ENCODE peak calls at places on chromosomes 1 and 21, in five cellular contexts. One of them, this sample, is unnamed.

GRCh38 chr1:27504588-27505419 is 14.8 kb upstream of the WASF2 start:
- DNase-seq in iPS-NIHi11: peak
- DNase-seq in astrocyte of the spinal cord: peak
- DNase-seq in M059J: peak
- DNase-seq in heart right ventricle: peak
- DNase-seq in this sample: peak

GRCh38 chr1:48236716-48237470 is 14.4 kb downstream of the SLC5A9 start:
- DNase-seq in heart right ventricle: no peak
- DNase-seq in iPS-NIHi11: peak
- DNase-seq in M059J: peak
- DNase-seq in astrocyte of the spinal cord: peak
- DNase-seq in this sample: peak

GRCh38 chr1:244137261-244137660 is 86.2 kb downstream of the ZBTB18 start:
- DNase-seq in astrocyte of the spinal cord: no peak
- DNase-seq in M059J: no peak
- DNase-seq in iPS-NIHi11: no peak
- DNase-seq in heart right ventricle: no peak
- DNase-seq in this sample: no peak

GRCh38 chr1:3684031-3684430 is 31.7 kb downstream of the TP73 start:
- DNase-seq in heart right ventricle: no peak
- DNase-seq in M059J: no peak
- DNase-seq in astrocyte of the spinal cord: no peak
- DNase-seq in iPS-NIHi11: peak
- DNase-seq in this sample: no peak

GRCh38 chr1:153805042-153805745 is 30.0 kb downstream of the SLC27A3 start:
- DNase-seq in heart right ventricle: no peak
- DNase-seq in M059J: peak
- DNase-seq in astrocyte of the spinal cord: peak
- DNase-seq in iPS-NIHi11: no peak
- DNase-seq in this sample: peak

GRCh38 chr1:151502859-151503509 is 8.2 kb upstream of the CGN start:
- DNase-seq in iPS-NIHi11: no peak
- DNase-seq in heart right ventricle: no peak
- DNase-seq in astrocyte of the spinal cord: no peak
- DNase-seq in M059J: peak
- DNase-seq in this sample: no peak

GRCh38 chr1:158259117-158259516 is 4.9 kb downstream of the CD1A start:
- DNase-seq in M059J: no peak
- DNase-seq in iPS-NIHi11: no peak
- DNase-seq in astrocyte of the spinal cord: no peak
- DNase-seq in heart right ventricle: no peak
- DNase-seq in this sample: no peak

GRCh38 chr21:14046401-14046800 is 164.4 kb downstream of the LIPI start:
- DNase-seq in heart right ventricle: no peak
- DNase-seq in astrocyte of the spinal cord: no peak
- DNase-seq in iPS-NIHi11: no peak
- DNase-seq in M059J: no peak
- DNase-seq in this sample: peak

GRCh38 chr1:151831605-151832004 is at the start of gene RORC:
- DNase-seq in heart right ventricle: peak
- DNase-seq in iPS-NIHi11: no peak
- DNase-seq in astrocyte of the spinal cord: no peak
- DNase-seq in M059J: no peak
- DNase-seq in this sample: no peak

GRCh38 chr1:156711011-156711817 is 5.8 kb upstream of the CRABP2 start:
- DNase-seq in heart right ventricle: no peak
- DNase-seq in M059J: peak
- DNase-seq in iPS-NIHi11: peak
- DNase-seq in astrocyte of the spinal cord: no peak
- DNase-seq in this sample: no peak

GRCh38 chr1:74504125-74505065 is 8.0 kb downstream of the LRRC53 start:
- DNase-seq in heart right ventricle: no peak
- DNase-seq in M059J: peak
- DNase-seq in astrocyte of the spinal cord: peak
- DNase-seq in iPS-NIHi11: peak
- DNase-seq in this sample: peak

GRCh38 chr1:225596152-225596551 is 56.8 kb downstream of the ENAH start:
- DNase-seq in iPS-NIHi11: no peak
- DNase-seq in M059J: no peak
- DNase-seq in heart right ventricle: no peak
- DNase-seq in astrocyte of the spinal cord: no peak
- DNase-seq in this sample: peak

GRCh38 chr1:113917400-113918082 is 11.6 kb upstream of the HIPK1 start:
- DNase-seq in M059J: peak
- DNase-seq in iPS-NIHi11: no peak
- DNase-seq in heart right ventricle: no peak
- DNase-seq in astrocyte of the spinal cord: no peak
- DNase-seq in this sample: no peak

GRCh38 chr1:62286778-62287224 is 32.4 kb downstream of the KANK4 start:
- DNase-seq in iPS-NIHi11: peak
- DNase-seq in M059J: peak
- DNase-seq in heart right ventricle: no peak
- DNase-seq in astrocyte of the spinal cord: peak
- DNase-seq in this sample: no peak

GRCh38 chr1:3174487-3175247 is 105.7 kb downstream of the PRDM16 start:
- DNase-seq in astrocyte of the spinal cord: peak
- DNase-seq in iPS-NIHi11: no peak
- DNase-seq in heart right ventricle: peak
- DNase-seq in M059J: peak
- DNase-seq in this sample: no peak

GRCh38 chr1:97920832-97921571 is at the start of gene DPYD:
- DNase-seq in iPS-NIHi11: peak
- DNase-seq in heart right ventricle: peak
- DNase-seq in astrocyte of the spinal cord: peak
- DNase-seq in M059J: peak
- DNase-seq in this sample: peak

GRCh38 chr1:86852737-86853408 is 61.1 kb downstream of the SELENOF start:
- DNase-seq in astrocyte of the spinal cord: no peak
- DNase-seq in iPS-NIHi11: no peak
- DNase-seq in heart right ventricle: no peak
- DNase-seq in M059J: no peak
- DNase-seq in this sample: no peak

GRCh38 chr1:177145102-177145779 is 19.3 kb downstream of the ASTN1 start:
- DNase-seq in iPS-NIHi11: no peak
- DNase-seq in heart right ventricle: no peak
- DNase-seq in astrocyte of the spinal cord: no peak
- DNase-seq in M059J: no peak
- DNase-seq in this sample: no peak

This sample was measured in myocyte.